ENCODE peak calls at places on chromosomes 3 and 15, in six cellular contexts. K, O, J, I, P and C are unnamed samples.

GRCh38 chr3:52857870-52858269 is 23.1 kb upstream of the MUSTN1 start:
- DNase-seq in K (no peak), O (no peak), J (no peak), I (no peak), P (no peak), C (no peak)

GRCh38 chr15:82129144-82129692 is 83.4 kb upstream of the MEX3B start:
- DNase-seq in K (no peak), O (no peak), J (no peak), I (no peak), P (no peak), C (no peak)

GRCh38 chr3:189712906-189713483 is 81.8 kb downstream of the TP63 start:
- DNase-seq in K (no peak), O (no peak), J (no peak), I (no peak), P (no peak), C (no peak)

GRCh38 chr15:85112997-85113396 is 131.3 kb downstream of the PDE8A start:
- DNase-seq in K (no peak), O (no peak), J (no peak), I (no peak), P (no peak), C (peak)

GRCh38 chr3:120645083-120645800 is 36.8 kb downstream of the HGD start:
- DNase-seq in K (no peak), O (no peak), J (no peak), I (no peak), P (no peak), C (no peak)

GRCh38 chr15:68561901-68562300 is 16.9 kb upstream of the CORO2B start:
- DNase-seq in K (no peak), O (no peak), J (no peak), I (no peak), P (no peak), C (no peak)

GRCh38 chr3:32175607-32176197 is 62.8 kb upstream of the CMTM8 start:
- DNase-seq in K (peak), O (no peak), J (peak), I (peak), P (peak), C (no peak)

GRCh38 chr3:99645277-99646106 is 7.1 kb downstream of the COL8A1 start:
- DNase-seq in K (no peak), O (no peak), J (no peak), I (no peak), P (no peak), C (peak)

GRCh38 chr15:35741881-35742280 is 195.9 kb upstream of the DPH6 start:
- DNase-seq in K (no peak), O (no peak), J (no peak), I (no peak), P (no peak), C (no peak)

GRCh38 chr3:48507256-48508061 is 3.5 kb upstream of the SHISA5 start:
- DNase-seq in K (peak), O (peak), J (peak), I (no peak), P (peak), C (peak)

GRCh38 chr3:113625724-113626348 is 70.6 kb downstream of the USF3 start:
- DNase-seq in K (no peak), O (no peak), J (no peak), I (no peak), P (no peak), C (no peak)